ENCODE peak calls at places on chromosomes 5 and 9, in seven cellular contexts. H is globus pallidus, N is HFF-Myc, C is T follicular helper cell, L is T-helper 17 cell, P is lung, A is sigmoid colon. I is an unnamed sample.

GRCh38 chr9:102499468-102499867 is 495.7 kb upstream of the CYLC2 start:
- DNase-seq in A (no peak), H (no peak), C (no peak), N (no peak), L (no peak), P (no peak), I (no peak)

GRCh38 chr9:65420771-65421170 is 135.8 kb upstream of the FOXD4L5 start:
- DNase-seq in N (no peak), P (no peak), H (no peak), C (no peak), A (no peak), L (no peak), I (no peak)

GRCh38 chr5:6762697-6763096 is 49.5 kb downstream of the TENT4A start:
- DNase-seq in H (no peak), L (no peak), P (no peak), A (peak), N (no peak), C (no peak), I (no peak)

GRCh38 chr9:30258079-30258478 is 2126.4 kb upstream of the ACO1 start:
- DNase-seq in L (no peak), P (no peak), H (no peak), A (no peak), N (no peak), C (no peak), I (no peak)

GRCh38 chr5:3047212-3047774 is 295.8 kb upstream of the IRX2 start:
- DNase-seq in H (no peak), N (no peak), C (no peak), P (no peak), A (no peak), L (no peak), I (no peak)

GRCh38 chr5:154371687-154372086 is 74.1 kb upstream of the SAP30L start:
- DNase-seq in P (no peak), C (no peak), L (no peak), A (no peak), H (no peak), N (peak), I (no peak)

GRCh38 chr5:60295423-60295822 is 401.9 kb upstream of the PDE4D start:
- DNase-seq in C (no peak), H (peak), A (no peak), N (peak), P (no peak), L (no peak), I (no peak)

GRCh38 chr5:21919417-21920022 is 933.6 kb downstream of the CDH12 start:
- DNase-seq in N (peak), L (no peak), C (no peak), H (peak), P (no peak), A (no peak), I (peak)

GRCh38 chr5:132162945-132163344 is 64.7 kb downstream of the P4HA2 start:
- DNase-seq in P (no peak), H (no peak), N (no peak), C (no peak), A (no peak), L (no peak), I (no peak)

GRCh38 chr5:171762841-171763408 is 22.7 kb upstream of the SMIM23 start:
- DNase-seq in N (no peak), C (no peak), H (no peak), L (no peak), P (no peak), A (no peak), I (no peak)

GRCh38 chr9:33649463-33649862 is 125.4 kb downstream of the ANKRD18B start:
- DNase-seq in L (no peak), A (no peak), P (no peak), N (no peak), H (no peak), C (no peak), I (no peak)

GRCh38 chr9:33464045-33464636 is 9.6 kb downstream of the NOL6 start:
- DNase-seq in H (no peak), C (no peak), L (no peak), A (no peak), N (no peak), P (no peak), I (no peak)

GRCh38 chr9:134775552-134775951 is 105.1 kb upstream of the FCN2 start:
- DNase-seq in N (no peak), A (no peak), C (no peak), P (no peak), L (no peak), H (no peak), I (no peak)

GRCh38 chr9:93127395-93127911 is 6.6 kb downstream of the NINJ1 start:
- DNase-seq in N (no peak), H (peak), P (peak), A (peak), C (no peak), L (no peak), I (no peak)

GRCh38 chr5:86008704-86009103 is 609.0 kb upstream of the COX7C start:
- DNase-seq in N (no peak), A (no peak), L (no peak), P (no peak), H (no peak), C (no peak), I (no peak)

GRCh38 chr5:38800044-38800443 is 45.8 kb upstream of the OSMR start:
- DNase-seq in L (no peak), H (no peak), A (no peak), C (no peak), N (no peak), P (no peak), I (no peak)

GRCh38 chr5:88503065-88503394 is 234.4 kb upstream of the TMEM161B start:
- DNase-seq in N (no peak), A (no peak), H (peak), C (no peak), P (no peak), L (no peak), I (no peak)

GRCh38 chr5:852431-853401 is 1.9 kb upstream of the ZDHHC11 start:
- DNase-seq in N (no peak), P (no peak), L (no peak), A (peak), H (no peak), C (no peak), I (no peak)

GRCh38 chr5:61363715-61364114 is 31.7 kb downstream of the ZSWIM6 start:
- DNase-seq in L (no peak), P (no peak), N (no peak), A (no peak), H (no peak), C (no peak), I (no peak)

GRCh38 chr5:118956727-118957126 is 31.6 kb downstream of the DTWD2 start:
- DNase-seq in H (peak), P (no peak), L (no peak), A (no peak), C (no peak), N (no peak), I (no peak)

GRCh38 chr9:6354072-6354686 is 26.0 kb downstream of the TPD52L3 start:
- DNase-seq in C (no peak), H (peak), P (no peak), L (no peak), A (no peak), N (peak), I (peak)

GRCh38 chr9:115650768-115651167 is 502.8 kb upstream of the PAPPA start:
- DNase-seq in N (no peak), L (no peak), C (no peak), H (no peak), P (no peak), A (no peak), I (no peak)

GRCh38 chr5:132281856-132282614 is 12.2 kb upstream of the SLC22A4 start:
- DNase-seq in L (no peak), C (no peak), P (no peak), N (no peak), H (no peak), A (no peak), I (peak)

GRCh38 chr9:125650271-125650737 is 56.7 kb downstream of the MAPKAP1 start:
- DNase-seq in L (no peak), C (no peak), N (no peak), P (no peak), A (no peak), H (peak), I (no peak)

I was measured in NCI-H146.